ENCODE peak calls at places on chromosomes 4 and X, in six cellular contexts. S is heart left ventricle, K is OCI-LY7, A is stomach, T is colonic mucosa, Y is activated B cell treated with CpG ODN at 0.5 μM for 24 hours. G is an unnamed sample.

GRCh38 chrX:20211261-20211786 is 55.4 kb downstream of the RPS6KA3 start:
- DNase-seq in S (no peak), A (no peak), K (no peak), T (no peak), Y (no peak), G (no peak)

GRCh38 chr4:185467991-185468390 is 3.5 kb downstream of the CCDC110 start:
- DNase-seq in A (no peak), S (no peak), Y (no peak), K (no peak), T (no peak), G (no peak)

GRCh38 chr4:143773998-143774898 is 73.8 kb upstream of the FREM3 start:
- DNase-seq in T (peak), Y (peak), A (peak), K (peak), S (no peak), G (peak)

GRCh38 chrX:63529961-63530360 is 178.8 kb upstream of the SPIN4 start:
- DNase-seq in A (no peak), T (no peak), S (no peak), K (no peak), Y (no peak), G (no peak)

GRCh38 chrX:12974797-12975669 is at the start of gene TMSB4X:
- DNase-seq in Y (peak), S (peak), A (peak), K (peak), T (peak), G (peak)

GRCh38 chr4:163866728-163867313 is 372.3 kb downstream of the TMA16 start:
- DNase-seq in T (no peak), S (no peak), K (no peak), A (no peak), Y (no peak), G (no peak)

GRCh38 chrX:57900961-57901360 is 9.3 kb downstream of the ZXDA start:
- DNase-seq in Y (no peak), K (no peak), A (no peak), T (no peak), S (no peak), G (no peak)

GRCh38 chr4:53716011-53716410 is 124.7 kb upstream of the LNX1 start:
- DNase-seq in A (no peak), T (no peak), S (no peak), K (no peak), Y (no peak), G (no peak)

GRCh38 chrX:348461-349117 is 30.0 kb upstream of the GTPBP6 start:
- DNase-seq in K (no peak), A (no peak), Y (no peak), S (no peak), T (no peak), G (no peak)

GRCh38 chrX:18938710-18939109 is 45.2 kb downstream of the PHKA2 start:
- DNase-seq in K (no peak), T (no peak), A (no peak), Y (no peak), S (no peak), G (no peak)

GRCh38 chr4:184807797-184808718 is 17.7 kb downstream of the ACSL1 start:
- DNase-seq in T (no peak), K (no peak), S (peak), A (peak), Y (no peak), G (no peak)

GRCh38 chrX:150298841-150299551 is 64.1 kb upstream of the MAMLD1 start:
- DNase-seq in T (no peak), K (no peak), S (no peak), A (no peak), Y (no peak), G (no peak)

GRCh38 chr4:169099775-169100180 is 89.7 kb upstream of the CBR4 start:
- DNase-seq in S (peak), T (no peak), A (no peak), K (no peak), Y (no peak), G (no peak)

GRCh38 chr4:2933566-2934076 is 29.6 kb downstream of the NOP14 start:
- DNase-seq in A (no peak), K (no peak), Y (no peak), S (no peak), T (peak), G (no peak)

GRCh38 chrX:68719904-68720614 is 72.6 kb downstream of the STARD8 start:
- DNase-seq in T (no peak), A (peak), Y (no peak), S (no peak), K (no peak), G (no peak)
- TF ChIP-seq CTCF in T (no peak), A (no peak), Y (no peak), S (no peak), K (no peak), G (no peak)

DNA sequence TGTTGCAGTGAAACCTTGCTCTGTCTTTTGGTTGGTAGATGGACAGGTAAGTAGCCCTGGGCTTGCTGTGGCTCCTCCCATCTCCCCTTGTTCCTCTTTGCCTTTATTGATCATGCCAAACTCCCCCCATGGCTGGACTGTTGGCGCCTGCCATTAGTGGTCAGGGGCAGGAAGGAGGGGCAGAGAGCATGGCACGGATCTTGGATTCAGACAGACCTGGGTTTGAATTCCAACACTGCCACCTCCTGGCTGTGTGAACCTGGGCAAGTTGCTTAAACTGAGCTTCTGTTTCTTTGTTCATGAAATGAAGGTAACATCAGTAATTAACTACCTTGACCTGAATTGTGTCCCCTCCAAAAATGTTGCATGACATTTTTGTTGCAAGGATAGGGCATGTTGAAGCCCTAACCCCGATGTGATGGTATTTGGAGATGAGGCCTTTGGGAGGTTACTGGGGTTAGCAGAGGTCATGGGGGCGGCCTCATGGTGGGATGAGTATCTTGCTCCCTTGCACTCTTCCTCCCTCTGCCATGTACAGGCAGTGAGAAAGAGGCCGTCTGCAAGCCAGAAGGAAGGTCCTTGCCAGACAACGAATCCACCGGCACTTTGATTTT is 6.0 kb downstream of the SLC2A9 start:
- DNase-seq in Y (no peak), S (no peak), A (peak), T (peak), K (peak), G (peak)
- TF ChIP-seq CTCF in Y (no peak), S (peak), A (peak), T (peak), K (peak), G (peak)

DNA sequence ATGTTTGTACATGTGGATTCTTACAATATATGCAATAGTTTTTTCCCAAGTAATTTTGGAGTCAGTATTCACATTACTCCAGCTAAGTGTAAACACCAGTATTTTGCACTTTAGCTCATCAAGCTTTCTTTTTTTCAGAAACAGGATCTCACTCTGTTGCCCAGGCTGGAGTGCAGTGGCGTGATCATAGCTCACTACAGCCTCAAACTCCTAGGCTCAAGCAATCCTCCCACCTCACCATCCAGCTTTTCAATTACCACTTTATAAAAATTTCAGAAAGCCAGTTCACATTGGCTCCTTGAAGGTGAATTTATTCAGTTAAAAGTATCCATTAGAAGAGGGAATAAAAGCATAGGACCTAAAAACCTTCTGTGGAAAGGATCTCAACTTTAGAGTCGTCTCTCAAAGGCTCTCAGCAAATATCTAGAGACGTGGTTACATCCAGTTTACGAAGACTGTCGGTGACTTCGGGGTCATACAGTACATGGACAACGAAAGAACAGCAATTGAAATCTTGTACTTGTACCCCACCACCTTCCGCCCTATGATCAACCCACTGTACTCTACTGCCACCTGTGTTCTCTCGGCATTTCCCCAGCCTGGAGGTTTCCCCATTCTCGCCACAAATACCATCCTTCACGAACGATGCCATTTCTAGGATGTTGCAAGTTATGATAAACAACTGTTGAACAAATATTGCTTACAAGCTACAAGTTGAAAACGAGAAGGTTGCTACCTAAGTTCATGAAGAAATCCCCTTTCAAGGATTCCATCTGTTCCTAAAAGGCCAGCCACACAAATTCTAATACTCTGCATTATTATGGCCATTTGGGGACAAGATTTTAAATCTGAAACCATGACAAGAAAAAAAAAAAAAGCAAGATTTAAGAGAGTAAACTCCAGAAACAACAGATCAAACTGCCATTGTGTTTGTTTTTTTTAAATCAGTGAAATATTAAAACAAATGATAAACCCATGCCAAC is 1.8 kb downstream of the APBB2 start:
- DNase-seq in Y (no peak), S (peak), T (peak), A (peak), K (peak), G (peak)
- TF ChIP-seq CTCF in Y (no peak), S (peak), T (peak), A (peak), K (peak), G (no peak)

DNA sequence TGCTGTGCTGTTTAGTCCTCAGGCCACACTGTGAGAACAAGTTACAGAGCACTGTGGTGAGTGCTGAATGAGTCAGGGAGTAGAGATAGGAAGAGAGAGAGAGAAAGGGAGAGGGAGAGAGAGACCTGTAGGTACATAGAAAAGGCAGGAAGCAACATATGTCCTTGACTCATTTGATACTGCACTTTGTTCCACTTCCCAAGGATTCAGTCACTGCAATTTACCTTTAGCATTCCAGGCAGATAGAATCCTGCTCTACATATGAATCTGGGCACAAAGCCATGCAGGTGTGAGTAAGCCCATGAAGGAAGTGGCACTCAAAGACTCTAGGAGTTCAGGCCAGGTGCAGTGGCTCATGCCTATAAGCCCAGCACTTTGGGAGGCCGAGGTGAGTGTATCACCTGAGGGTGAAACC is 1.0 kb upstream of the DAPP1 start:
- DNase-seq in T (peak), Y (no peak), S (no peak), A (peak), K (peak), G (peak)
- TF ChIP-seq CTCF in T (no peak), Y (no peak), S (no peak), A (no peak), K (no peak), G (no peak)

GRCh38 chr4:122453384-122454000 is 3.0 kb downstream of the IL2 start:
- DNase-seq in T (no peak), A (no peak), K (no peak), Y (no peak), S (no peak), G (no peak)

GRCh38 chr4:122456228-122457106 is at the start of gene IL2:
- DNase-seq in Y (no peak), S (no peak), K (no peak), A (no peak), T (no peak), G (no peak)

GRCh38 chr4:122450847-122451246 is 5.7 kb downstream of the IL2 start:
- DNase-seq in S (no peak), A (no peak), T (no peak), K (peak), Y (no peak), G (peak)
- TF ChIP-seq CTCF in S (no peak), A (no peak), T (no peak), K (peak), Y (no peak), G (no peak)

DNA sequence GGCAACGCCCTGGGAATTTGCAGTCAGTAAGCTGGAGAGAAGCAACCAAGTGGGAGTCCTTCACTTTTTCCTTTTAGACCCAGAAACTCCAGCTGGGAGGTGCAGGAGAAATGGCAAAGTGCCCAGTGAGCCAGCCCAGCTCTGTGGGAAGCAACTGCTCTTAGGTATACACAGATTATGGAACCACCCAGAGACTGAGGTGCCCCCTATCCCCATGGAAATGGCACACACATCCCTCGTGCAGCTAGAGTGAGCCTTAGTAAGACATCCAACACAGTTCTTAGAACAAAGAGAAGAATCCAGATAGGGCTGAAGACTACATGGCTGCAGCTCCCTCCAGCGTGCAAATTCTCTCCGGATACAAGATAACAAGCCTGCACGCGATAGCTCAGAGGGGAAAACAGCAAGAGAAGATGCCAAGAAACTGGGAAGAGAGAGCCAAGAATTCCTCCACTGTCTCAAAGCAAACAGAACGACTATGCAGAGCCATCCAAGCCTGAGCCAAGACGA is 26.6 kb upstream of the IRAK1 start:
- DNase-seq in S (peak), Y (no peak), K (no peak), T (no peak), A (no peak), G (no peak)
- TF ChIP-seq CTCF in S (no peak), Y (no peak), K (no peak), T (no peak), A (no peak), G (no peak)

G was measured in Calu3.